ENCODE peak calls at places on chromosomes 1 and 21, in nine cellular contexts. J is activated CD8-positive, alpha-beta T cell treated with anti-CD3 and anti-CD28 coated beads for 36 hours; V is sciatic nerve; C is naive thymus-derived CD8-positive, alpha-beta T cell; U is WTC11; L is Right ventricle myocardium superior; E is activated T-cell treated with anti-CD3 and anti-CD28 coated beads, Interleukin-2, amount 50 U/mL, for 4 hours; A is stimulated activated naive CD8-positive, alpha-beta T cell treated with anti-CD3 and anti-CD28 coated beads, Interleukin-15, amount 100 ng/mL, for 72 hours; R is foreskin keratinocyte. H is an unnamed sample.

GRCh38 chr21:25925936-25926335 is 191.2 kb downstream of the GABPA start:
- ATAC-seq in J (no peak), V (peak), E (no peak), U (no peak), A (no peak), L (peak), C (no peak), R (no peak), H (no peak)

GRCh38 chr21:14877581-14878228 is 187.1 kb downstream of the NRIP1 start:
- ATAC-seq in A (no peak), V (peak), E (no peak), R (peak), L (peak), J (peak), U (no peak), C (no peak), H (no peak)

GRCh38 chr1:227886993-227887696 is 60.6 kb downstream of the WNT9A start:
- ATAC-seq in U (peak), R (no peak), C (peak), E (peak), L (peak), J (peak), V (peak), A (peak), H (peak)

GRCh38 chr1:218361298-218362065 is 16.3 kb downstream of the TGFB2 start:
- ATAC-seq in U (peak), E (no peak), C (no peak), A (no peak), J (no peak), V (no peak), L (no peak), R (peak), H (no peak)

GRCh38 chr1:221294244-221294643 is 415.0 kb downstream of the HLX start:
- ATAC-seq in R (peak), E (no peak), V (no peak), U (no peak), J (no peak), A (no peak), L (no peak), C (no peak), H (no peak)

GRCh38 chr1:36384542-36385409 is 948 bp downstream of the STK40 start:
- ATAC-seq in R (no peak), V (no peak), J (no peak), E (no peak), L (no peak), A (no peak), U (no peak), C (peak), H (no peak)

GRCh38 chr1:112344754-112345423 is 51.1 kb upstream of the CTTNBP2NL start:
- ATAC-seq in U (no peak), L (no peak), E (peak), R (no peak), C (peak), A (peak), V (no peak), J (peak), H (peak)

GRCh38 chr1:156060937-156061636 is at the start of gene RAB25:
- ATAC-seq in V (no peak), J (no peak), U (peak), R (peak), A (no peak), L (peak), C (peak), E (no peak), H (no peak)

GRCh38 chr1:16971330-16972209 is 8.8 kb downstream of the MFAP2 start:
- ATAC-seq in C (no peak), E (no peak), R (peak), V (peak), A (no peak), U (peak), L (no peak), J (no peak), H (no peak)

GRCh38 chr1:201917362-201918033 is 28.8 kb downstream of the SHISA4 start:
- ATAC-seq in V (peak), C (no peak), U (peak), J (no peak), L (peak), E (no peak), R (peak), A (no peak), H (no peak)

GRCh38 chr1:17856496-17857108 is 101.5 kb downstream of the ACTL8 start:
- ATAC-seq in L (no peak), V (no peak), J (no peak), E (no peak), R (no peak), A (no peak), U (no peak), C (no peak), H (no peak)

GRCh38 chr1:114116086-114116485 is 37.6 kb downstream of the SYT6 start:
- ATAC-seq in V (no peak), L (no peak), U (no peak), A (peak), J (no peak), C (no peak), R (no peak), E (no peak), H (no peak)

GRCh38 chr1:227764019-227764391 is 28.8 kb downstream of the SNAP47 start:
- ATAC-seq in L (no peak), A (no peak), J (no peak), E (no peak), V (no peak), U (no peak), R (peak), C (no peak), H (no peak)

GRCh38 chr1:16014509-16015482 is 3.0 kb downstream of the HSPB7 start:
- ATAC-seq in J (no peak), R (no peak), C (no peak), E (no peak), V (peak), A (no peak), L (no peak), U (no peak), H (peak)

GRCh38 chr1:67580671-67581403 is 104.2 kb upstream of the GADD45A start:
- ATAC-seq in A (no peak), U (peak), C (no peak), J (no peak), E (no peak), L (no peak), V (no peak), R (no peak), H (no peak)

GRCh38 chr1:22530701-22531100 is 32.6 kb upstream of the EPHA8 start:
- ATAC-seq in U (no peak), E (no peak), V (peak), L (no peak), A (no peak), J (no peak), R (no peak), C (no peak), H (no peak)

GRCh38 chr1:10615932-10616671 is 141.4 kb downstream of the PEX14 start:
- ATAC-seq in U (peak), V (no peak), J (no peak), E (no peak), C (no peak), L (no peak), R (no peak), A (no peak), H (no peak)

GRCh38 chr1:2610036-2610720 is 22.6 kb downstream of the MMEL1 start:
- ATAC-seq in J (no peak), C (no peak), A (no peak), V (no peak), R (no peak), L (no peak), U (no peak), E (no peak), H (no peak)

GRCh38 chr1:29156543-29157268 is 25.0 kb downstream of the SRSF4 start:
- ATAC-seq in V (no peak), L (peak), J (no peak), C (no peak), U (peak), A (no peak), E (no peak), R (no peak), H (no peak)

GRCh38 chr1:36492491-36492890 is 9.8 kb upstream of the CSF3R start:
- ATAC-seq in C (no peak), R (no peak), J (no peak), L (no peak), V (no peak), U (no peak), E (no peak), A (no peak), H (no peak)

GRCh38 chr21:36926989-36927695 is 39.3 kb downstream of the HLCS start:
- ATAC-seq in E (no peak), A (no peak), L (no peak), V (no peak), U (no peak), R (no peak), C (no peak), J (no peak), H (peak)

GRCh38 chr1:8690253-8690525 is 127.3 kb downstream of the RERE start:
- ATAC-seq in L (no peak), A (no peak), R (no peak), J (no peak), E (no peak), C (no peak), U (peak), V (no peak), H (no peak)

GRCh38 chr1:88736633-88737248 is 52.7 kb downstream of the PKN2 start:
- ATAC-seq in L (no peak), A (peak), E (peak), R (peak), U (peak), J (peak), C (no peak), V (no peak), H (peak)

GRCh38 chr1:178323067-178323466 is 173.7 kb downstream of the CLEC20A start:
- ATAC-seq in U (no peak), V (no peak), R (peak), L (no peak), J (no peak), E (no peak), A (no peak), C (no peak), H (peak)

H was measured in activated T-helper 17 cell treated with anti-CD3 and anti-CD28 coated beads, Interleukin-2, amount 50 U/mL, for 72 hours.